ENCODE peak calls at places on chromosomes 13 and 19, in seven cellular contexts. One of them, this sample, is unnamed.

GRCh38 chr13:28396053-28396452 is 98.9 kb downstream of the FLT1 start:
- DNase-seq in NCI-H748 treated with DMSO at 0.1 percent for 48 hours: no peak
- DNase-seq in activated CD4-positive, alpha-beta T cell treated with anti-CD3 and anti-CD28 coated beads, Interleukin-2, amount 10 ng/mL, durations not matched to agents 7 days and 5 days: no peak
- DNase-seq in T-helper 2 cell: no peak
- DNase-seq in T-cell: no peak
- DNase-seq in effector CD4-positive, alpha-beta T cell: no peak
- DNase-seq in T-helper 1 cell: no peak
- DNase-seq in this sample: no peak

GRCh38 chr13:110319774-110320509 is 12.9 kb downstream of the COL4A2 start:
- DNase-seq in T-helper 2 cell: no peak
- DNase-seq in NCI-H748 treated with DMSO at 0.1 percent for 48 hours: no peak
- DNase-seq in activated CD4-positive, alpha-beta T cell treated with anti-CD3 and anti-CD28 coated beads, Interleukin-2, amount 10 ng/mL, durations not matched to agents 7 days and 5 days: peak
- DNase-seq in T-cell: no peak
- DNase-seq in T-helper 1 cell: no peak
- DNase-seq in effector CD4-positive, alpha-beta T cell: no peak
- DNase-seq in this sample: no peak

GRCh38 chr13:47853236-47853635 is 147.8 kb downstream of the SUCLA2 start:
- DNase-seq in activated CD4-positive, alpha-beta T cell treated with anti-CD3 and anti-CD28 coated beads, Interleukin-2, amount 10 ng/mL, durations not matched to agents 7 days and 5 days: no peak
- DNase-seq in T-helper 1 cell: no peak
- DNase-seq in NCI-H748 treated with DMSO at 0.1 percent for 48 hours: no peak
- DNase-seq in effector CD4-positive, alpha-beta T cell: no peak
- DNase-seq in T-cell: no peak
- DNase-seq in T-helper 2 cell: no peak
- DNase-seq in this sample: no peak

GRCh38 chr19:33304760-33305647 is 2.7 kb upstream of the CEBPA start:
- DNase-seq in T-helper 2 cell: no peak
- DNase-seq in NCI-H748 treated with DMSO at 0.1 percent for 48 hours: no peak
- DNase-seq in T-cell: no peak
- DNase-seq in effector CD4-positive, alpha-beta T cell: no peak
- DNase-seq in T-helper 1 cell: no peak
- DNase-seq in activated CD4-positive, alpha-beta T cell treated with anti-CD3 and anti-CD28 coated beads, Interleukin-2, amount 10 ng/mL, durations not matched to agents 7 days and 5 days: no peak
- DNase-seq in this sample: no peak

GRCh38 chr13:48866204-48866603 is 109.5 kb upstream of the FNDC3A start:
- DNase-seq in T-helper 2 cell: no peak
- DNase-seq in NCI-H748 treated with DMSO at 0.1 percent for 48 hours: no peak
- DNase-seq in T-helper 1 cell: no peak
- DNase-seq in activated CD4-positive, alpha-beta T cell treated with anti-CD3 and anti-CD28 coated beads, Interleukin-2, amount 10 ng/mL, durations not matched to agents 7 days and 5 days: no peak
- DNase-seq in effector CD4-positive, alpha-beta T cell: no peak
- DNase-seq in T-cell: no peak
- DNase-seq in this sample: no peak

GRCh38 chr13:44523176-44524017 is 52.7 kb downstream of the TSC22D1 start:
- DNase-seq in T-cell: no peak
- DNase-seq in T-helper 2 cell: no peak
- DNase-seq in T-helper 1 cell: no peak
- DNase-seq in effector CD4-positive, alpha-beta T cell: no peak
- DNase-seq in activated CD4-positive, alpha-beta T cell treated with anti-CD3 and anti-CD28 coated beads, Interleukin-2, amount 10 ng/mL, durations not matched to agents 7 days and 5 days: no peak
- DNase-seq in NCI-H748 treated with DMSO at 0.1 percent for 48 hours: no peak
- DNase-seq in this sample: no peak

GRCh38 chr13:44237276-44237767 is 136.3 kb upstream of the SERP2 start:
- DNase-seq in T-cell: no peak
- DNase-seq in T-helper 2 cell: no peak
- DNase-seq in effector CD4-positive, alpha-beta T cell: no peak
- DNase-seq in activated CD4-positive, alpha-beta T cell treated with anti-CD3 and anti-CD28 coated beads, Interleukin-2, amount 10 ng/mL, durations not matched to agents 7 days and 5 days: no peak
- DNase-seq in T-helper 1 cell: no peak
- DNase-seq in NCI-H748 treated with DMSO at 0.1 percent for 48 hours: no peak
- DNase-seq in this sample: no peak

GRCh38 chr19:37855098-37855497 is 51.3 kb downstream of the WDR87 start:
- DNase-seq in T-helper 1 cell: peak
- DNase-seq in T-cell: no peak
- DNase-seq in T-helper 2 cell: peak
- DNase-seq in NCI-H748 treated with DMSO at 0.1 percent for 48 hours: no peak
- DNase-seq in effector CD4-positive, alpha-beta T cell: no peak
- DNase-seq in activated CD4-positive, alpha-beta T cell treated with anti-CD3 and anti-CD28 coated beads, Interleukin-2, amount 10 ng/mL, durations not matched to agents 7 days and 5 days: peak
- DNase-seq in this sample: no peak

GRCh38 chr13:102788683-102789082 is 10.1 kb downstream of the POGLUT2 start:
- DNase-seq in T-helper 1 cell: no peak
- DNase-seq in activated CD4-positive, alpha-beta T cell treated with anti-CD3 and anti-CD28 coated beads, Interleukin-2, amount 10 ng/mL, durations not matched to agents 7 days and 5 days: no peak
- DNase-seq in effector CD4-positive, alpha-beta T cell: no peak
- DNase-seq in NCI-H748 treated with DMSO at 0.1 percent for 48 hours: no peak
- DNase-seq in T-cell: no peak
- DNase-seq in T-helper 2 cell: no peak
- DNase-seq in this sample: no peak

GRCh38 chr19:16679811-16680210 is 18.9 kb downstream of the TMEM38A start:
- DNase-seq in activated CD4-positive, alpha-beta T cell treated with anti-CD3 and anti-CD28 coated beads, Interleukin-2, amount 10 ng/mL, durations not matched to agents 7 days and 5 days: no peak
- DNase-seq in T-cell: no peak
- DNase-seq in T-helper 1 cell: no peak
- DNase-seq in T-helper 2 cell: no peak
- DNase-seq in NCI-H748 treated with DMSO at 0.1 percent for 48 hours: no peak
- DNase-seq in effector CD4-positive, alpha-beta T cell: no peak
- DNase-seq in this sample: no peak

GRCh38 chr19:55487884-55488687 is at the start of gene SSC5D:
- DNase-seq in T-helper 2 cell: no peak
- DNase-seq in NCI-H748 treated with DMSO at 0.1 percent for 48 hours: no peak
- DNase-seq in T-helper 1 cell: no peak
- DNase-seq in effector CD4-positive, alpha-beta T cell: no peak
- DNase-seq in activated CD4-positive, alpha-beta T cell treated with anti-CD3 and anti-CD28 coated beads, Interleukin-2, amount 10 ng/mL, durations not matched to agents 7 days and 5 days: no peak
- DNase-seq in T-cell: no peak
- DNase-seq in this sample: no peak

GRCh38 chr13:49220856-49221614 is 897 bp downstream of the MLNR start:
- DNase-seq in T-helper 2 cell: no peak
- DNase-seq in T-helper 1 cell: no peak
- DNase-seq in NCI-H748 treated with DMSO at 0.1 percent for 48 hours: no peak
- DNase-seq in T-cell: no peak
- DNase-seq in activated CD4-positive, alpha-beta T cell treated with anti-CD3 and anti-CD28 coated beads, Interleukin-2, amount 10 ng/mL, durations not matched to agents 7 days and 5 days: no peak
- DNase-seq in effector CD4-positive, alpha-beta T cell: no peak
- DNase-seq in this sample: no peak

GRCh38 chr13:112846411-112847115 is 122.5 kb upstream of the MCF2L start:
- DNase-seq in activated CD4-positive, alpha-beta T cell treated with anti-CD3 and anti-CD28 coated beads, Interleukin-2, amount 10 ng/mL, durations not matched to agents 7 days and 5 days: no peak
- DNase-seq in T-helper 1 cell: no peak
- DNase-seq in T-cell: no peak
- DNase-seq in NCI-H748 treated with DMSO at 0.1 percent for 48 hours: no peak
- DNase-seq in effector CD4-positive, alpha-beta T cell: no peak
- DNase-seq in T-helper 2 cell: no peak
- DNase-seq in this sample: no peak

GRCh38 chr19:53506728-53507127 is 31.2 kb upstream of the ZNF331 start:
- DNase-seq in T-helper 1 cell: no peak
- DNase-seq in T-helper 2 cell: no peak
- DNase-seq in T-cell: no peak
- DNase-seq in effector CD4-positive, alpha-beta T cell: no peak
- DNase-seq in NCI-H748 treated with DMSO at 0.1 percent for 48 hours: no peak
- DNase-seq in activated CD4-positive, alpha-beta T cell treated with anti-CD3 and anti-CD28 coated beads, Interleukin-2, amount 10 ng/mL, durations not matched to agents 7 days and 5 days: no peak
- DNase-seq in this sample: no peak

GRCh38 chr13:44540761-44541434 is 35.2 kb downstream of the TSC22D1 start:
- DNase-seq in NCI-H748 treated with DMSO at 0.1 percent for 48 hours: no peak
- DNase-seq in effector CD4-positive, alpha-beta T cell: no peak
- DNase-seq in T-helper 1 cell: no peak
- DNase-seq in T-helper 2 cell: no peak
- DNase-seq in T-cell: no peak
- DNase-seq in activated CD4-positive, alpha-beta T cell treated with anti-CD3 and anti-CD28 coated beads, Interleukin-2, amount 10 ng/mL, durations not matched to agents 7 days and 5 days: no peak
- DNase-seq in this sample: no peak

GRCh38 chr19:13020002-13020414 is 24.7 kb downstream of the NFIX start:
- DNase-seq in NCI-H748 treated with DMSO at 0.1 percent for 48 hours: no peak
- DNase-seq in effector CD4-positive, alpha-beta T cell: no peak
- DNase-seq in T-helper 2 cell: no peak
- DNase-seq in T-helper 1 cell: no peak
- DNase-seq in T-cell: no peak
- DNase-seq in activated CD4-positive, alpha-beta T cell treated with anti-CD3 and anti-CD28 coated beads, Interleukin-2, amount 10 ng/mL, durations not matched to agents 7 days and 5 days: no peak
- DNase-seq in this sample: no peak

GRCh38 chr19:39515551-39516191 is 732 bp downstream of the SELENOV start:
- DNase-seq in effector CD4-positive, alpha-beta T cell: no peak
- DNase-seq in activated CD4-positive, alpha-beta T cell treated with anti-CD3 and anti-CD28 coated beads, Interleukin-2, amount 10 ng/mL, durations not matched to agents 7 days and 5 days: no peak
- DNase-seq in T-helper 1 cell: no peak
- DNase-seq in NCI-H748 treated with DMSO at 0.1 percent for 48 hours: no peak
- DNase-seq in T-helper 2 cell: no peak
- DNase-seq in T-cell: no peak
- DNase-seq in this sample: no peak

GRCh38 chr13:95235199-95235726 is 66.0 kb downstream of the ABCC4 start:
- DNase-seq in activated CD4-positive, alpha-beta T cell treated with anti-CD3 and anti-CD28 coated beads, Interleukin-2, amount 10 ng/mL, durations not matched to agents 7 days and 5 days: no peak
- DNase-seq in T-helper 2 cell: no peak
- DNase-seq in T-helper 1 cell: no peak
- DNase-seq in effector CD4-positive, alpha-beta T cell: no peak
- DNase-seq in NCI-H748 treated with DMSO at 0.1 percent for 48 hours: no peak
- DNase-seq in T-cell: no peak
- DNase-seq in this sample: no peak

GRCh38 chr13:43614063-43614462 is 172.7 kb downstream of the ENOX1 start:
- DNase-seq in activated CD4-positive, alpha-beta T cell treated with anti-CD3 and anti-CD28 coated beads, Interleukin-2, amount 10 ng/mL, durations not matched to agents 7 days and 5 days: no peak
- DNase-seq in T-cell: no peak
- DNase-seq in effector CD4-positive, alpha-beta T cell: no peak
- DNase-seq in T-helper 2 cell: no peak
- DNase-seq in NCI-H748 treated with DMSO at 0.1 percent for 48 hours: no peak
- DNase-seq in T-helper 1 cell: no peak
- DNase-seq in this sample: no peak